ENCODE peak calls at places on chromosome 11, in seven cellular contexts. A is non-pigmented ciliary epithelial cell; N is HFFc6; O is foreskin melanocyte; R is NCI-H1092 treated with DMSO at 0.1 percent for 48 hours; J is DMS53; H is stimulated activated CD4-positive, alpha-beta T cell treated with anti-CD3 and anti-CD28 coated beads, TNF-alpha, amount 100 ng/mL, for 1 hour. F is an unnamed sample.

GRCh38 chr11:34358258-34358665 is 452 bp upstream of the ABTB2 start:
- DNase-seq in J (peak), N (no peak), O (peak), A (no peak), H (no peak), R (peak), F (no peak)

GRCh38 chr11:10382518-10382917 is 72.5 kb upstream of the AMPD3 start:
- DNase-seq in A (no peak), R (no peak), O (no peak), H (no peak), N (no peak), J (no peak), F (no peak)

GRCh38 chr11:45856044-45856468 is 8.8 kb downstream of the CRY2 start:
- DNase-seq in O (no peak), J (no peak), R (no peak), H (no peak), A (no peak), N (no peak), F (no peak)

GRCh38 chr11:102622258-102622657 is 2.9 kb downstream of the MMP20 start:
- DNase-seq in R (no peak), H (no peak), O (no peak), N (no peak), A (no peak), J (no peak), F (no peak)

GRCh38 chr11:12544986-12545775 is 129.0 kb upstream of the TEAD1 start:
- DNase-seq in H (no peak), J (no peak), N (no peak), O (no peak), R (no peak), A (no peak), F (no peak)

GRCh38 chr11:118636569-118637290 is 29.3 kb downstream of the PHLDB1 start:
- DNase-seq in R (no peak), H (no peak), O (no peak), J (no peak), N (no peak), A (no peak), F (no peak)

GRCh38 chr11:34633640-34633989 is 12.7 kb downstream of the EHF start:
- DNase-seq in O (no peak), R (no peak), N (no peak), J (no peak), A (no peak), H (no peak), F (no peak)

GRCh38 chr11:12723410-12724297 is 49.4 kb downstream of the TEAD1 start:
- DNase-seq in H (no peak), O (peak), R (no peak), N (no peak), A (no peak), J (peak), F (peak)

GRCh38 chr11:128686745-128687177 is 7.1 kb upstream of the FLI1 start:
- DNase-seq in R (peak), A (no peak), O (no peak), H (peak), J (peak), N (no peak), F (no peak)